ENCODE peak calls at places on chromosomes 7 and 10, in five cellular contexts. C is substantia nigra, O is heart right ventricle, J is cardiac muscle cell, B is heart left ventricle. F is an unnamed sample.

GRCh38 chr7:92644406-92645113 is 54.4 kb upstream of the FAM133B start:
- DNase-seq in C (peak; percentile 64), O (peak; percentile 60), J (peak; percentile 71), B (peak; percentile 86), F (no peak)

GRCh38 chr10:106111241-106111640 is 1053.3 kb downstream of the SORCS1 start:
- DNase-seq in C (no peak), O (no peak), J (no peak), B (no peak), F (no peak)

GRCh38 chr7:115332691-115333090 is 410.8 kb downstream of the MDFIC start:
- DNase-seq in C (no peak), O (no peak), J (no peak), B (no peak), F (no peak)

GRCh38 chr7:67962863-67963262 is 966.2 kb downstream of the TYW1 start:
- DNase-seq in C (no peak), O (no peak), J (no peak), B (no peak), F (no peak)

GRCh38 chr7:35029311-35029710 is 8.0 kb downstream of the DPY19L1 start:
- DNase-seq in C (no peak), O (no peak), J (no peak), B (no peak), F (no peak)

GRCh38 chr10:86642499-86642898 is 11.8 kb upstream of the OPN4 start:
- DNase-seq in C (no peak), O (no peak), J (no peak), B (no peak), F (peak; percentile 34)

GRCh38 chr7:159012353-159013069 is 132.2 kb downstream of the VIPR2 start:
- DNase-seq in C (peak; percentile 59), O (peak; percentile 72), J (no peak), B (peak; percentile 84), F (no peak)

GRCh38 chr7:25359471-25360059 is 131.3 kb upstream of the NPVF start:
- DNase-seq in C (no peak), O (no peak), J (no peak), B (no peak), F (no peak)

GRCh38 chr7:36547361-36547760 is 157.7 kb downstream of the ANLN start:
- DNase-seq in C (peak; percentile 55), O (no peak), J (no peak), B (no peak), F (no peak)

GRCh38 chr10:76553231-76553630 is 1084.4 kb downstream of the KCNMA1 start:
- DNase-seq in C (no peak), O (no peak), J (no peak), B (no peak), F (no peak)

GRCh38 chr10:123043409-123043925 is 34.7 kb downstream of the ACADSB start:
- DNase-seq in C (peak; percentile 40), O (peak; percentile 7), J (peak; percentile 76), B (no peak), F (peak; percentile 12)

GRCh38 chr7:105691692-105692564 is 110.6 kb upstream of the EFCAB10 start:
- DNase-seq in C (peak; percentile 16), O (peak; percentile 50), J (no peak), B (peak; percentile 51), F (peak; percentile 66)

GRCh38 chr7:30470783-30471182 is 7.8 kb downstream of the NOD1 start:
- DNase-seq in C (no peak), O (peak; percentile 76), J (peak; percentile 83), B (peak; percentile 77), F (no peak)

GRCh38 chr10:117264776-117265175 is 23.9 kb downstream of the SLC18A2 start:
- DNase-seq in C (peak; percentile 3), O (no peak), J (no peak), B (no peak), F (no peak)

GRCh38 chr7:143477501-143478150 is at the start of gene TAS2R41:
- DNase-seq in C (no peak), O (no peak), J (no peak), B (no peak), F (no peak)

GRCh38 chr7:120033114-120033513 is 239.9 kb upstream of the KCND2 start:
- DNase-seq in C (no peak), O (no peak), J (no peak), B (no peak), F (no peak)

GRCh38 chr7:42869131-42870020 is 42.5 kb downstream of the C7orf25 start:
- DNase-seq in C (no peak), O (no peak), J (no peak), B (no peak), F (no peak)

GRCh38 chr10:30403494-30403893 is 30.5 kb upstream of the MAP3K8 start:
- DNase-seq in C (no peak), O (no peak), J (no peak), B (no peak), F (no peak)

GRCh38 chr10:117929321-117930067 is 117.2 kb downstream of the RAB11FIP2 start:
- DNase-seq in C (no peak), O (no peak), J (peak; percentile 10), B (no peak), F (no peak)

GRCh38 chr7:137443616-137444015 is 100.1 kb upstream of the PTN start:
- DNase-seq in C (no peak), O (no peak), J (no peak), B (no peak), F (no peak)

GRCh38 chr10:14838582-14839304 is 637 bp downstream of the HSPA14 start:
- DNase-seq in C (peak; percentile 47), O (peak; percentile 15), J (peak; percentile 75), B (peak; percentile 41), F (no peak)

GRCh38 chr7:87797798-87798403 is 78.3 kb downstream of the SLC25A40 start:
- DNase-seq in C (no peak), O (no peak), J (peak; percentile 45), B (no peak), F (peak; percentile 20)

GRCh38 chr7:35424869-35425495 is 171.1 kb upstream of the TBX20 start:
- DNase-seq in C (peak; percentile 3), O (peak; percentile 55), J (peak; percentile 71), B (peak; percentile 65), F (no peak)

GRCh38 chr10:46525824-46526681 is 30.4 kb downstream of the GPRIN2 start:
- DNase-seq in C (no peak), O (no peak), J (no peak), B (no peak), F (no peak)
- H3K27ac ChIP-seq in C (no peak overlapping the region), O (no peak overlapping the region), J (no peak overlapping the region), B (no peak overlapping the region), F (no peak overlapping the region)

GRCh38 chr7:76354516-76354915 is 4.3 kb downstream of the YWHAG start:
- DNase-seq in C (no peak), O (no peak), J (no peak), B (no peak), F (no peak)
- H3K27ac ChIP-seq in C (peak overlapping the region; percentile 78), O (peak overlapping the region; percentile 41), J (no peak overlapping the region), B (peak overlapping the region; percentile 100), F (no peak overlapping the region)

GRCh38 chr7:899806-900205 is 23.5 kb downstream of the GET4 start:
- DNase-seq in C (no peak), O (no peak), J (no peak), B (no peak), F (no peak)
- H3K27ac ChIP-seq in C (peak overlapping the region; percentile 45), O (no peak overlapping the region), J (no peak overlapping the region), B (no peak overlapping the region), F (no peak overlapping the region)

GRCh38 chr7:101829374-101829773 is 11.9 kb downstream of the CUX1 start:
- DNase-seq in C (no peak), O (no peak), J (no peak), B (no peak), F (no peak)

GRCh38 chr7:101832681-101833375 is 15.4 kb downstream of the CUX1 start:
- DNase-seq in C (no peak), O (no peak), J (no peak), B (no peak), F (no peak)

GRCh38 chr7:101833799-101834198 is 16.4 kb downstream of the CUX1 start:
- DNase-seq in C (no peak), O (no peak), J (no peak), B (no peak), F (no peak)

GRCh38 chr7:101829856-101830255 is 12.4 kb downstream of the CUX1 start:
- DNase-seq in C (no peak), O (no peak), J (no peak), B (no peak), F (no peak)

DNA sequence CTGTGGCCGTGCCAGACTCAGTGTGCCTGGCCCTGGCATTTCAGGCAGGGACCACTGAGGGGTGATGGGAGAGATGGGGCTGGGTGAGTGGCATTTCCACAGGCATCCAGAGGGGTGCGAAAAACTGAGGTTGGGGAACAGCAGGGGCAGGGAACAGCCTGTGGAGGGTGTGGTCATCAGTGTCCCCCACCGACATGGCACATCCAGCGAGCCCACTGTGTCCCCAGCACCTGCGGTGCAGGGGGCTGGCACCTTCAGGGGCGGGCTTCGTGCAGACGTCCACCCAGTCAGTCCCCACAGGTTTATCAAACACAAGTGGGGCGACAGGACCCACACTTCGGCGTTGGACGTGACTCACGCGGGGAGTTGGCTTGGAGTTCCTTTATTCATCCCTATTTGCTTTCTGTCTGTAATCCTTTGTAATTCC is 14.8 kb downstream of the CUX1 start:
- DNase-seq in C (no peak), O (no peak), J (no peak), B (no peak), F (no peak)
- H3K27ac ChIP-seq in C (no peak overlapping the region), O (no peak overlapping the region), J (no peak overlapping the region), B (no peak overlapping the region), F (no peak overlapping the region)

GRCh38 chr10:20688797-20689544 is 208.1 kb downstream of the NEBL start:
- DNase-seq in C (no peak), O (no peak), J (no peak), B (no peak), F (no peak)

GRCh38 chr10:20698837-20699236 is 198.3 kb downstream of the NEBL start:
- DNase-seq in C (no peak), O (no peak), J (no peak), B (no peak), F (no peak)

DNA sequence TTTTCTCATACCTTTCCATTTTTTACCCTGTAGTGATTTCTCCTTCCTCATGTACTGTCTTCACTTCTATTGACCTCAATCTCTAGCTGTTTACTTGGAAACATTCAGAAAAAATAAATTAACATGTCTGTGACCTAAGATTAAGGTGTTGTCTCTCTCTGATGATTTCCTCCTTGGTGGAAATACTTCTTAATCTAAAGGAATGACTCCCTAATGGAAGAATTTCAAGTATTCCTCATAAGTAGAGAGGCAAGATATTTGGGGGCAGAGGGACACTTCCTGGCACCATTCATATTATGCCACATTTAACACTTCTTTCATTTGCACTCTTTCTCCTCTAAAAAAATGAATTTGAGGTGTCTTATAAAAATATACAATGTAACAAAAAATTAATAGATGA is 202.8 kb downstream of the NEBL start:
- DNase-seq in C (no peak), O (no peak), J (no peak), B (no peak), F (no peak)
- H3K27ac ChIP-seq in C (no peak overlapping the region), O (no peak overlapping the region), J (no peak overlapping the region), B (no peak overlapping the region), F (no peak overlapping the region)

GRCh38 chr7:44694326-44694725 is 54.3 kb upstream of the ZMIZ2 start:
- DNase-seq in C (no peak), O (no peak), J (no peak), B (no peak), F (no peak)

GRCh38 chr7:44696728-44697127 is 51.9 kb upstream of the ZMIZ2 start:
- DNase-seq in C (no peak), O (no peak), J (no peak), B (peak; percentile 18), F (no peak)

GRCh38 chr7:44694766-44695165 is 53.9 kb upstream of the ZMIZ2 start:
- DNase-seq in C (no peak), O (no peak), J (no peak), B (peak; percentile 19), F (no peak)

GRCh38 chr7:44695756-44696155 is 52.9 kb upstream of the ZMIZ2 start:
- DNase-seq in C (no peak), O (no peak), J (no peak), B (peak; percentile 20), F (no peak)

GRCh38 chr7:44693641-44694313 is 54.9 kb upstream of the ZMIZ2 start:
- DNase-seq in C (no peak), O (peak; percentile 58), J (no peak), B (peak; percentile 94), F (no peak)
- H3K27ac ChIP-seq in C (no peak overlapping the region), O (peak overlapping the region; percentile 57), J (no peak overlapping the region), B (peak overlapping the region; percentile 80), F (no peak overlapping the region)

F was measured in epithelial cell of prostate.